ENCODE peak calls at places on chromosomes 5 and 9, in ten cellular contexts. One of them, this sample, is unnamed.

GRCh38 chr5:89697581-89697980 is 712.0 kb downstream of the CETN3 start:
- DNase-seq in stimulated activated CD8-positive, alpha-beta memory T cell treated with anti-CD3 and anti-CD28 coated beads, Interleukin-15, amount 100 ng/mL, for 1 hour: no peak
- DNase-seq in NCI-H524: no peak
- DNase-seq in HFFc6: no peak
- DNase-seq in SK-MEL-5: no peak
- DNase-seq in hippocampal formation: no peak
- DNase-seq in nucleus accumbens: no peak
- DNase-seq in D341Med: no peak
- DNase-seq in GM13976: no peak
- DNase-seq in AG04449: no peak
- DNase-seq in this sample: no peak

GRCh38 chr9:136824496-136825225 is 16.9 kb downstream of the RABL6 start:
- DNase-seq in stimulated activated CD8-positive, alpha-beta memory T cell treated with anti-CD3 and anti-CD28 coated beads, Interleukin-15, amount 100 ng/mL, for 1 hour: no peak
- DNase-seq in NCI-H524: no peak
- DNase-seq in HFFc6: no peak
- DNase-seq in SK-MEL-5: no peak
- DNase-seq in hippocampal formation: no peak
- DNase-seq in nucleus accumbens: no peak
- DNase-seq in D341Med: no peak
- DNase-seq in GM13976: no peak
- DNase-seq in AG04449: no peak
- DNase-seq in this sample: no peak

GRCh38 chr5:138386290-138386689 is 33.8 kb downstream of the KDM3B start:
- DNase-seq in stimulated activated CD8-positive, alpha-beta memory T cell treated with anti-CD3 and anti-CD28 coated beads, Interleukin-15, amount 100 ng/mL, for 1 hour: no peak
- DNase-seq in NCI-H524: no peak
- DNase-seq in HFFc6: no peak
- DNase-seq in SK-MEL-5: no peak
- DNase-seq in hippocampal formation: peak
- DNase-seq in nucleus accumbens: no peak
- DNase-seq in D341Med: no peak
- DNase-seq in GM13976: no peak
- DNase-seq in AG04449: no peak
- DNase-seq in this sample: no peak

GRCh38 chr5:11507156-11507910 is 396.9 kb downstream of the CTNND2 start:
- DNase-seq in stimulated activated CD8-positive, alpha-beta memory T cell treated with anti-CD3 and anti-CD28 coated beads, Interleukin-15, amount 100 ng/mL, for 1 hour: no peak
- DNase-seq in NCI-H524: no peak
- DNase-seq in HFFc6: no peak
- DNase-seq in SK-MEL-5: no peak
- DNase-seq in hippocampal formation: no peak
- DNase-seq in nucleus accumbens: no peak
- DNase-seq in D341Med: no peak
- DNase-seq in GM13976: no peak
- DNase-seq in AG04449: no peak
- DNase-seq in this sample: no peak

GRCh38 chr5:158739941-158740340 is 359.8 kb downstream of the EBF1 start:
- DNase-seq in stimulated activated CD8-positive, alpha-beta memory T cell treated with anti-CD3 and anti-CD28 coated beads, Interleukin-15, amount 100 ng/mL, for 1 hour: no peak
- DNase-seq in NCI-H524: peak
- DNase-seq in HFFc6: no peak
- DNase-seq in SK-MEL-5: no peak
- DNase-seq in hippocampal formation: no peak
- DNase-seq in nucleus accumbens: no peak
- DNase-seq in D341Med: peak
- DNase-seq in GM13976: no peak
- DNase-seq in AG04449: no peak
- DNase-seq in this sample: no peak

GRCh38 chr9:34371886-34372597 is 4.7 kb downstream of the MYORG start:
- DNase-seq in stimulated activated CD8-positive, alpha-beta memory T cell treated with anti-CD3 and anti-CD28 coated beads, Interleukin-15, amount 100 ng/mL, for 1 hour: no peak
- DNase-seq in NCI-H524: no peak
- DNase-seq in HFFc6: no peak
- DNase-seq in SK-MEL-5: no peak
- DNase-seq in hippocampal formation: no peak
- DNase-seq in nucleus accumbens: no peak
- DNase-seq in D341Med: peak
- DNase-seq in GM13976: no peak
- DNase-seq in AG04449: no peak
- DNase-seq in this sample: no peak

GRCh38 chr5:131589510-131590348 is 45.3 kb downstream of the RAPGEF6 start:
- DNase-seq in stimulated activated CD8-positive, alpha-beta memory T cell treated with anti-CD3 and anti-CD28 coated beads, Interleukin-15, amount 100 ng/mL, for 1 hour: no peak
- DNase-seq in NCI-H524: peak
- DNase-seq in HFFc6: peak
- DNase-seq in SK-MEL-5: peak
- DNase-seq in hippocampal formation: peak
- DNase-seq in nucleus accumbens: no peak
- DNase-seq in D341Med: peak
- DNase-seq in GM13976: peak
- DNase-seq in AG04449: no peak
- DNase-seq in this sample: peak

GRCh38 chr5:14475013-14475412 is 106.6 kb upstream of the OTULINL start:
- DNase-seq in stimulated activated CD8-positive, alpha-beta memory T cell treated with anti-CD3 and anti-CD28 coated beads, Interleukin-15, amount 100 ng/mL, for 1 hour: no peak
- DNase-seq in NCI-H524: no peak
- DNase-seq in HFFc6: no peak
- DNase-seq in SK-MEL-5: no peak
- DNase-seq in hippocampal formation: no peak
- DNase-seq in nucleus accumbens: no peak
- DNase-seq in D341Med: no peak
- DNase-seq in GM13976: no peak
- DNase-seq in AG04449: no peak
- DNase-seq in this sample: no peak

GRCh38 chr9:3007331-3007730 is 163.4 kb upstream of the PUM3 start:
- DNase-seq in stimulated activated CD8-positive, alpha-beta memory T cell treated with anti-CD3 and anti-CD28 coated beads, Interleukin-15, amount 100 ng/mL, for 1 hour: no peak
- DNase-seq in NCI-H524: no peak
- DNase-seq in HFFc6: no peak
- DNase-seq in SK-MEL-5: no peak
- DNase-seq in hippocampal formation: no peak
- DNase-seq in nucleus accumbens: no peak
- DNase-seq in D341Med: no peak
- DNase-seq in GM13976: no peak
- DNase-seq in AG04449: no peak
- DNase-seq in this sample: no peak

GRCh38 chr5:57117601-57118000 is 56.3 kb upstream of the GPBP1 start:
- DNase-seq in stimulated activated CD8-positive, alpha-beta memory T cell treated with anti-CD3 and anti-CD28 coated beads, Interleukin-15, amount 100 ng/mL, for 1 hour: peak
- DNase-seq in NCI-H524: no peak
- DNase-seq in HFFc6: no peak
- DNase-seq in SK-MEL-5: no peak
- DNase-seq in hippocampal formation: no peak
- DNase-seq in nucleus accumbens: no peak
- DNase-seq in D341Med: no peak
- DNase-seq in GM13976: no peak
- DNase-seq in AG04449: no peak
- DNase-seq in this sample: peak

This sample was measured in GM12878.